ENCODE peak calls at places on chromosome 22, in nine cellular contexts. D, Y, R, J, Q, M, I, F and H are unnamed samples.

GRCh38 chr22:44398791-44399190 is 86.0 kb upstream of the SHISAL1 start:
- DNase-seq in Q (no peak), R (peak), Y (no peak), F (no peak), M (no peak), J (no peak), D (no peak), I (no peak), H (no peak)

GRCh38 chr22:36334838-36335603 is 52.7 kb downstream of the MYH9 start:
- DNase-seq in D (peak), Y (peak), Q (peak), M (no peak), J (peak), F (no peak), I (peak), R (no peak), H (peak)

GRCh38 chr22:43384863-43385262 is 27.0 kb upstream of the MPPED1 start:
- DNase-seq in J (no peak), F (no peak), Y (no peak), R (no peak), M (no peak), I (no peak), Q (no peak), D (no peak), H (no peak)

GRCh38 chr22:39362932-39363331 is 13.1 kb downstream of the SYNGR1 start:
- DNase-seq in J (no peak), R (no peak), I (no peak), D (no peak), M (no peak), Y (no peak), F (no peak), Q (no peak), H (no peak)

GRCh38 chr22:26259510-26259909 is 90.2 kb downstream of the SEZ6L start:
- DNase-seq in F (no peak), J (peak), D (no peak), M (peak), I (peak), Q (no peak), R (peak), Y (no peak), H (no peak)

GRCh38 chr22:35972559-35972958 is 56.1 kb downstream of the RBFOX2 start:
- DNase-seq in Q (no peak), I (no peak), R (no peak), Y (no peak), F (no peak), J (no peak), D (no peak), M (no peak), H (no peak)

GRCh38 chr22:27613099-27614089 is 188.2 kb downstream of the MN1 start:
- DNase-seq in D (no peak), R (no peak), I (no peak), F (no peak), Y (no peak), J (no peak), Q (no peak), M (no peak), H (no peak)

GRCh38 chr22:27507066-27507715 is 294.4 kb downstream of the MN1 start:
- DNase-seq in M (no peak), I (no peak), Y (no peak), R (no peak), Q (no peak), F (no peak), J (no peak), D (no peak), H (peak)

GRCh38 chr22:24191381-24191841 is 10.1 kb downstream of the SUSD2 start:
- DNase-seq in I (no peak), R (no peak), J (no peak), F (no peak), M (no peak), Y (no peak), D (no peak), Q (no peak), H (no peak)

GRCh38 chr22:36297568-36297967 is 44.6 kb downstream of the APOL1 start:
- DNase-seq in J (no peak), Q (no peak), I (no peak), R (no peak), D (no peak), M (no peak), Y (no peak), F (no peak), H (no peak)

GRCh38 chr22:16967453-16968217 is 40.4 kb downstream of the GAB4 start:
- DNase-seq in M (no peak), Y (no peak), R (no peak), F (no peak), I (no peak), Q (no peak), D (no peak), J (no peak), H (no peak)

GRCh38 chr22:38786631-38787030 is 7.3 kb downstream of the DNAL4 start:
- DNase-seq in J (no peak), I (no peak), Q (no peak), M (no peak), R (no peak), Y (no peak), F (no peak), D (no peak), H (peak)

GRCh38 chr22:24285245-24285644 is 14.6 kb downstream of the SPECC1L start:
- DNase-seq in I (no peak), D (no peak), R (no peak), M (no peak), F (no peak), Q (no peak), Y (no peak), J (peak), H (no peak)

GRCh38 chr22:47784367-47784983 is 1022.0 kb downstream of the TBC1D22A start:
- DNase-seq in J (no peak), Q (no peak), I (no peak), M (no peak), D (no peak), R (no peak), Y (no peak), F (no peak), H (no peak)

GRCh38 chr22:30922151-30922611 is 46.4 kb downstream of the MORC2 start:
- DNase-seq in J (peak), Y (no peak), Q (peak), F (peak), D (no peak), R (no peak), I (peak), M (peak), H (no peak)

GRCh38 chr22:39612811-39613548 is 42.4 kb downstream of the CACNA1I start:
- DNase-seq in F (no peak), Q (peak), Y (no peak), I (no peak), M (no peak), J (no peak), D (no peak), R (no peak), H (no peak)

GRCh38 chr22:37032535-37033460 is 13.3 kb downstream of the MPST start:
- DNase-seq in D (no peak), Y (no peak), I (no peak), Q (no peak), F (no peak), R (no peak), M (peak), J (peak), H (no peak)

GRCh38 chr22:42719656-42720262 is 911 bp downstream of the A4GALT start:
- DNase-seq in J (no peak), D (no peak), R (peak), I (no peak), Q (no peak), F (no peak), Y (no peak), M (no peak), H (no peak)

GRCh38 chr22:49440931-49441330 is 386.7 kb downstream of the BRD1 start:
- DNase-seq in J (no peak), I (no peak), D (no peak), Q (no peak), M (no peak), F (no peak), R (no peak), Y (no peak), H (no peak)

GRCh38 chr22:37485006-37485713 is 1.0 kb downstream of the MFNG start:
- DNase-seq in F (peak), I (peak), R (no peak), Q (peak), Y (no peak), J (no peak), M (peak), D (no peak), H (no peak)

GRCh38 chr22:41762980-41763779 is 37.3 kb upstream of the CCDC134 start:
- DNase-seq in Q (peak), F (no peak), M (peak), I (peak), R (peak), J (no peak), D (no peak), Y (peak), H (no peak)

GRCh38 chr22:35835267-35835997 is 117.8 kb downstream of the APOL5 start:
- DNase-seq in Y (no peak), Q (no peak), F (no peak), I (no peak), M (no peak), D (no peak), R (no peak), J (peak), H (no peak)

GRCh38 chr22:43465291-43466015 is 53.6 kb downstream of the MPPED1 start:
- DNase-seq in I (no peak), F (no peak), J (no peak), R (no peak), D (no peak), Y (no peak), Q (no peak), M (no peak), H (no peak)

GRCh38 chr22:39288135-39288898 is 31.1 kb downstream of the RPL3 start:
- DNase-seq in M (no peak), I (no peak), Y (no peak), R (no peak), Q (no peak), J (no peak), F (no peak), D (no peak), H (no peak)

GRCh38 chr22:50705219-50705691 is 32.6 kb downstream of the SHANK3 start:
- DNase-seq in I (no peak), J (no peak), D (peak), Y (peak), Q (no peak), F (no peak), M (peak), R (peak), H (peak)

GRCh38 chr22:24465566-24465965 is 29.6 kb upstream of the UPB1 start:
- DNase-seq in F (no peak), R (no peak), M (no peak), Y (no peak), I (no peak), Q (no peak), J (no peak), D (peak), H (no peak)

GRCh38 chr22:44753189-44754042 is 1.0 kb downstream of the ARHGAP8 start:
- DNase-seq in R (no peak), M (peak), F (no peak), Y (no peak), I (no peak), Q (no peak), D (no peak), J (peak), H (no peak)